ENCODE peak calls at places on chromosomes 3 and 15, in seven cellular contexts. V is non-pigmented ciliary epithelial cell; K is NCI-H748 treated with DMSO at 0.1 percent for 48 hours; Y is NCI-H1417; T is stimulated activated CD8-positive, alpha-beta memory T cell treated with anti-CD3 and anti-CD28 coated beads, Interleukin-12 subunit alpha, Interleukin-12 subunit beta, amount 100 ng/mL, for 4 hours; U is erythroblast; R is stimulated activated CD4-positive, alpha-beta T cell treated with anti-CD3 and anti-CD28 coated beads, Interleukin-2, amount 100 ng/mL, for 24 hours. S is an unnamed sample.

GRCh38 chr3:79761441-79761840 is 6.4 kb downstream of the ROBO1 start:
- DNase-seq in V (no peak), K (no peak), Y (no peak), T (no peak), U (no peak), R (no peak), S (no peak)

GRCh38 chr15:47937834-47938233 is 183.0 kb upstream of the SLC24A5 start:
- DNase-seq in V (no peak), K (no peak), Y (no peak), T (no peak), U (no peak), R (no peak), S (no peak)

GRCh38 chr3:160755776-160756304 is at the start of gene PPM1L:
- DNase-seq in V (no peak), K (no peak), Y (peak; percentile 58), T (peak; percentile 54), U (peak; percentile 72), R (peak; percentile 63), S (peak; percentile 66)

GRCh38 chr3:24722106-24722505 is 227.5 kb upstream of the THRB start:
- DNase-seq in V (no peak), K (no peak), Y (no peak), T (no peak), U (no peak), R (no peak), S (no peak)

GRCh38 chr3:10283638-10284037 is 9.1 kb downstream of the GHRL start:
- DNase-seq in V (no peak), K (no peak), Y (no peak), T (no peak), U (peak; percentile 15), R (no peak), S (peak; percentile 25)

GRCh38 chr3:173938159-173938558 is 540.6 kb downstream of the NLGN1 start:
- DNase-seq in V (no peak), K (peak; percentile 65), Y (no peak), T (no peak), U (no peak), R (no peak), S (no peak)

GRCh38 chr3:30401971-30402370 is 204.4 kb upstream of the TGFBR2 start:
- DNase-seq in V (no peak), K (no peak), Y (no peak), T (no peak), U (no peak), R (no peak), S (no peak)

GRCh38 chr3:71033681-71034220 is 549.8 kb downstream of the FOXP1 start:
- DNase-seq in V (no peak), K (no peak), Y (no peak), T (no peak), U (no peak), R (no peak), S (peak; percentile 38)